ENCODE peak calls at places on chromosomes 2 and 18, in seven cellular contexts. One of them, this sample, is unnamed.

GRCh38 chr2:46954951-46955571 is 39.5 kb upstream of the MCFD2 start:
- DNase-seq in uterus: peak
- DNase-seq in GM12891: no peak
- DNase-seq in sigmoid colon: peak
- DNase-seq in H54: peak
- DNase-seq in breast epithelium: peak
- DNase-seq in body of pancreas: peak
- DNase-seq in this sample: peak

GRCh38 chr2:58057890-58058590 is 11.4 kb downstream of the VRK2 start:
- DNase-seq in uterus: no peak
- DNase-seq in GM12891: no peak
- DNase-seq in sigmoid colon: no peak
- DNase-seq in H54: no peak
- DNase-seq in breast epithelium: no peak
- DNase-seq in body of pancreas: no peak
- DNase-seq in this sample: no peak

GRCh38 chr18:54393648-54394294 is 36.1 kb downstream of the C18orf54 start:
- DNase-seq in uterus: no peak
- DNase-seq in GM12891: no peak
- DNase-seq in sigmoid colon: no peak
- DNase-seq in H54: no peak
- DNase-seq in breast epithelium: no peak
- DNase-seq in body of pancreas: no peak
- DNase-seq in this sample: no peak

GRCh38 chr2:25479761-25480160 is 138.0 kb upstream of the DNMT3A start:
- DNase-seq in uterus: no peak
- DNase-seq in GM12891: no peak
- DNase-seq in sigmoid colon: no peak
- DNase-seq in H54: no peak
- DNase-seq in breast epithelium: no peak
- DNase-seq in body of pancreas: no peak
- DNase-seq in this sample: no peak

GRCh38 chr2:133415210-133415876 is 152.9 kb downstream of the NCKAP5 start:
- DNase-seq in uterus: no peak
- DNase-seq in GM12891: no peak
- DNase-seq in sigmoid colon: no peak
- DNase-seq in H54: no peak
- DNase-seq in breast epithelium: no peak
- DNase-seq in body of pancreas: no peak
- DNase-seq in this sample: no peak

GRCh38 chr2:71929482-71929772 is 218.2 kb downstream of the CYP26B1 start:
- DNase-seq in uterus: no peak
- DNase-seq in GM12891: no peak
- DNase-seq in sigmoid colon: no peak
- DNase-seq in H54: no peak
- DNase-seq in breast epithelium: no peak
- DNase-seq in body of pancreas: no peak
- DNase-seq in this sample: no peak

GRCh38 chr18:51251625-51252024 is 54.1 kb upstream of the MEX3C start:
- DNase-seq in uterus: no peak
- DNase-seq in GM12891: peak
- DNase-seq in sigmoid colon: no peak
- DNase-seq in H54: no peak
- DNase-seq in breast epithelium: no peak
- DNase-seq in body of pancreas: no peak
- DNase-seq in this sample: no peak

GRCh38 chr18:33288082-33288716 is 152.3 kb downstream of the CCDC178 start:
- DNase-seq in uterus: no peak
- DNase-seq in GM12891: no peak
- DNase-seq in sigmoid colon: no peak
- DNase-seq in H54: no peak
- DNase-seq in breast epithelium: no peak
- DNase-seq in body of pancreas: no peak
- DNase-seq in this sample: no peak

GRCh38 chr2:12731701-12732280 is 15.1 kb downstream of the TRIB2 start:
- DNase-seq in uterus: no peak
- DNase-seq in GM12891: no peak
- DNase-seq in sigmoid colon: no peak
- DNase-seq in H54: no peak
- DNase-seq in breast epithelium: no peak
- DNase-seq in body of pancreas: no peak
- DNase-seq in this sample: no peak

GRCh38 chr2:237092920-237093781 is 7.5 kb downstream of the COPS8 start:
- DNase-seq in uterus: peak
- DNase-seq in GM12891: no peak
- DNase-seq in sigmoid colon: peak
- DNase-seq in H54: peak
- DNase-seq in breast epithelium: no peak
- DNase-seq in body of pancreas: peak
- DNase-seq in this sample: peak

GRCh38 chr2:138712212-138712979 is 67.8 kb downstream of the NXPH2 start:
- DNase-seq in uterus: no peak
- DNase-seq in GM12891: no peak
- DNase-seq in sigmoid colon: no peak
- DNase-seq in H54: no peak
- DNase-seq in breast epithelium: no peak
- DNase-seq in body of pancreas: no peak
- DNase-seq in this sample: no peak

GRCh38 chr2:205835251-205835900 is 153.1 kb downstream of the NRP2 start:
- DNase-seq in uterus: peak
- DNase-seq in GM12891: no peak
- DNase-seq in sigmoid colon: no peak
- DNase-seq in H54: no peak
- DNase-seq in breast epithelium: no peak
- DNase-seq in body of pancreas: no peak
- DNase-seq in this sample: no peak

GRCh38 chr2:121902171-121902591 is 146.7 kb downstream of the TSN start:
- DNase-seq in uterus: no peak
- DNase-seq in GM12891: no peak
- DNase-seq in sigmoid colon: no peak
- DNase-seq in H54: no peak
- DNase-seq in breast epithelium: no peak
- DNase-seq in body of pancreas: no peak
- DNase-seq in this sample: no peak

GRCh38 chr2:236728916-236729670 is 159.5 kb downstream of the ACKR3 start:
- DNase-seq in uterus: no peak
- DNase-seq in GM12891: no peak
- DNase-seq in sigmoid colon: no peak
- DNase-seq in H54: no peak
- DNase-seq in breast epithelium: no peak
- DNase-seq in body of pancreas: no peak
- DNase-seq in this sample: no peak

GRCh38 chr2:237594514-237594871 is 4.0 kb upstream of the RAB17 start:
- DNase-seq in uterus: no peak
- DNase-seq in GM12891: no peak
- DNase-seq in sigmoid colon: no peak
- DNase-seq in H54: no peak
- DNase-seq in breast epithelium: no peak
- DNase-seq in body of pancreas: no peak
- DNase-seq in this sample: no peak

GRCh38 chr2:1788478-1788959 is 44.2 kb upstream of the PXDN start:
- DNase-seq in uterus: no peak
- DNase-seq in GM12891: no peak
- DNase-seq in sigmoid colon: no peak
- DNase-seq in H54: no peak
- DNase-seq in breast epithelium: no peak
- DNase-seq in body of pancreas: no peak
- DNase-seq in this sample: no peak

GRCh38 chr2:219803294-219803693 is 175.9 kb downstream of the SLC4A3 start:
- DNase-seq in uterus: no peak
- DNase-seq in GM12891: no peak
- DNase-seq in sigmoid colon: no peak
- DNase-seq in H54: peak
- DNase-seq in breast epithelium: no peak
- DNase-seq in body of pancreas: no peak
- DNase-seq in this sample: no peak

GRCh38 chr2:101238930-101239759 is 13.5 kb upstream of the CNOT11 start:
- DNase-seq in uterus: no peak
- DNase-seq in GM12891: no peak
- DNase-seq in sigmoid colon: no peak
- DNase-seq in H54: no peak
- DNase-seq in breast epithelium: no peak
- DNase-seq in body of pancreas: peak
- DNase-seq in this sample: no peak

GRCh38 chr2:135952891-135953290 is 32.5 kb downstream of the DARS1 start:
- DNase-seq in uterus: no peak
- DNase-seq in GM12891: no peak
- DNase-seq in sigmoid colon: no peak
- DNase-seq in H54: no peak
- DNase-seq in breast epithelium: no peak
- DNase-seq in body of pancreas: no peak
- DNase-seq in this sample: no peak

GRCh38 chr2:170973492-170974303 is 44.6 kb downstream of the GORASP2 start:
- DNase-seq in uterus: peak
- DNase-seq in GM12891: peak
- DNase-seq in sigmoid colon: peak
- DNase-seq in H54: peak
- DNase-seq in breast epithelium: peak
- DNase-seq in body of pancreas: peak
- DNase-seq in this sample: peak
- TF ChIP-seq POLR2A in uterus: peak
- TF ChIP-seq POLR2A in GM12891: peak
- TF ChIP-seq POLR2A in sigmoid colon: no peak
- TF ChIP-seq POLR2A in H54: peak
- TF ChIP-seq POLR2A in breast epithelium: no peak
- TF ChIP-seq POLR2A in body of pancreas: no peak
- TF ChIP-seq POLR2A in this sample: peak

DNA sequence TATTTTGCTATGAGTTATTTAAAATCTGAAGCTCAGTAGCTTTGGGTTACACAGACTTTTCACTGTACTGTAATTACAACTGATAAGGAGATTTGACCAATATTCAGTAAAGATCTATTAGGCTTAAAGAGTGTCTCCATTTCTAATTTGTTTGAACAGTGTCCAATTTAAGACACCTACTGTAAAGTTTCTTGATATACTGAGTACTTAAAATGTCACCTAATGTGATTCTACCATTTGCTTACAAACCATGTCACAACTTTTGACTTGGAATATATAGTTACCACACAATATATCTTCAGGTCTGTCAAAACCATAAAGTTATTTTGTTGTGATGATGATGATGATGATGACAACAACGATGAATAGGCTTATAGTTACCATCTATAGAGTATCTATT is 228.5 kb upstream of the SMAD7 start:
- DNase-seq in uterus: no peak
- DNase-seq in GM12891: no peak
- DNase-seq in sigmoid colon: no peak
- DNase-seq in H54: no peak
- DNase-seq in breast epithelium: no peak
- DNase-seq in body of pancreas: no peak
- DNase-seq in this sample: no peak
- TF ChIP-seq POLR2A in uterus: no peak
- TF ChIP-seq POLR2A in GM12891: no peak
- TF ChIP-seq POLR2A in sigmoid colon: no peak
- TF ChIP-seq POLR2A in H54: no peak
- TF ChIP-seq POLR2A in breast epithelium: no peak
- TF ChIP-seq POLR2A in body of pancreas: no peak
- TF ChIP-seq POLR2A in this sample: no peak

GRCh38 chr2:105438104-105438929 is 39.5 kb upstream of the FHL2 start:
- DNase-seq in uterus: peak
- DNase-seq in GM12891: no peak
- DNase-seq in sigmoid colon: no peak
- DNase-seq in H54: peak
- DNase-seq in breast epithelium: no peak
- DNase-seq in body of pancreas: peak
- DNase-seq in this sample: peak
- TF ChIP-seq POLR2A in uterus: no peak
- TF ChIP-seq POLR2A in GM12891: no peak
- TF ChIP-seq POLR2A in sigmoid colon: no peak
- TF ChIP-seq POLR2A in H54: no peak
- TF ChIP-seq POLR2A in breast epithelium: no peak
- TF ChIP-seq POLR2A in body of pancreas: no peak
- TF ChIP-seq POLR2A in this sample: no peak

GRCh38 chr2:88691339-88692183 is at the start of gene RPIA:
- DNase-seq in uterus: peak
- DNase-seq in GM12891: peak
- DNase-seq in sigmoid colon: peak
- DNase-seq in H54: peak
- DNase-seq in breast epithelium: peak
- DNase-seq in body of pancreas: peak
- DNase-seq in this sample: peak
- TF ChIP-seq POLR2A in uterus: peak
- TF ChIP-seq POLR2A in GM12891: peak
- TF ChIP-seq POLR2A in sigmoid colon: peak
- TF ChIP-seq POLR2A in H54: peak
- TF ChIP-seq POLR2A in breast epithelium: no peak
- TF ChIP-seq POLR2A in body of pancreas: peak
- TF ChIP-seq POLR2A in this sample: peak

GRCh38 chr2:120550274-120550673 is 185.4 kb upstream of the GLI2 start:
- DNase-seq in uterus: no peak
- DNase-seq in GM12891: no peak
- DNase-seq in sigmoid colon: no peak
- DNase-seq in H54: no peak
- DNase-seq in breast epithelium: no peak
- DNase-seq in body of pancreas: no peak
- DNase-seq in this sample: no peak

GRCh38 chr2:120546865-120547390 is 188.7 kb upstream of the GLI2 start:
- DNase-seq in uterus: no peak
- DNase-seq in GM12891: no peak
- DNase-seq in sigmoid colon: no peak
- DNase-seq in H54: no peak
- DNase-seq in breast epithelium: no peak
- DNase-seq in body of pancreas: no peak
- DNase-seq in this sample: no peak

GRCh38 chr2:120547662-120548061 is 188.0 kb upstream of the GLI2 start:
- DNase-seq in uterus: no peak
- DNase-seq in GM12891: no peak
- DNase-seq in sigmoid colon: no peak
- DNase-seq in H54: no peak
- DNase-seq in breast epithelium: no peak
- DNase-seq in body of pancreas: no peak
- DNase-seq in this sample: peak

GRCh38 chr2:120549841-120550240 is 185.8 kb upstream of the GLI2 start:
- DNase-seq in uterus: no peak
- DNase-seq in GM12891: no peak
- DNase-seq in sigmoid colon: no peak
- DNase-seq in H54: no peak
- DNase-seq in breast epithelium: no peak
- DNase-seq in body of pancreas: no peak
- DNase-seq in this sample: no peak

DNA sequence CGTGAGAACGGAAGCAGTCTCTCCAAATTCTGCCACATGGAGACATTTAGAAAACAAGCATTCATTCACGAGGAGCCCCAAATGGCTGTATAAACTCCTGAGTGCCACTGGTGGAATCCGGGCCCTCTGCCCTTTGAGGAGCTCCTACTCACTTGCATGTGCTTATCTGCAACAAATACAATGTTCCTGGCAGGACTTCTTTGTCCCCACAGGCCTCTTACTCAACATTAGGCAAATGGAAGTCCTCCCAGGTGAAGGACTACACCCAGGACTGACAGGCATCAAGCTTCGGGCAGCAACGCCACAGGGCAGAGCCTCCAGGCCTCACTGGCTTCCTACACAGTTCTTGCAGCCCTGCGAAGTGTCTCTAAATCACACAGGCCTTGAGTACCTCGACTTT is 187.0 kb upstream of the GLI2 start:
- DNase-seq in uterus: no peak
- DNase-seq in GM12891: no peak
- DNase-seq in sigmoid colon: no peak
- DNase-seq in H54: no peak
- DNase-seq in breast epithelium: no peak
- DNase-seq in body of pancreas: peak
- DNase-seq in this sample: peak
- TF ChIP-seq POLR2A in uterus: no peak
- TF ChIP-seq POLR2A in GM12891: no peak
- TF ChIP-seq POLR2A in sigmoid colon: no peak
- TF ChIP-seq POLR2A in H54: no peak
- TF ChIP-seq POLR2A in breast epithelium: no peak
- TF ChIP-seq POLR2A in body of pancreas: no peak
- TF ChIP-seq POLR2A in this sample: peak

GRCh38 chr2:192487636-192488035 is 292.9 kb upstream of the TMEFF2 start:
- DNase-seq in uterus: no peak
- DNase-seq in GM12891: no peak
- DNase-seq in sigmoid colon: no peak
- DNase-seq in H54: no peak
- DNase-seq in breast epithelium: no peak
- DNase-seq in body of pancreas: no peak
- DNase-seq in this sample: no peak
- TF ChIP-seq POLR2A in uterus: no peak
- TF ChIP-seq POLR2A in GM12891: no peak
- TF ChIP-seq POLR2A in sigmoid colon: no peak
- TF ChIP-seq POLR2A in H54: no peak
- TF ChIP-seq POLR2A in breast epithelium: no peak
- TF ChIP-seq POLR2A in body of pancreas: no peak
- TF ChIP-seq POLR2A in this sample: no peak